ENCODE peak calls at places on chromosome 15, in nine cellular contexts. V is PC-9, D is HepG2, Z is fibroblast of lung, I is DND-41, H is endothelial cell of umbilical vein, S is astrocyte, X is mammary epithelial cell, W is GM23338. P is an unnamed sample.

GRCh38 chr15:41350057-41350717 is 17.5 kb downstream of the NUSAP1 start:
- DNase-seq in I (no peak), S (no peak), Z (no peak), D (no peak), X (no peak), V (no peak), H (no peak), W (no peak), P (no peak)

GRCh38 chr15:29034593-29035364 is 149.0 kb downstream of the APBA2 start:
- DNase-seq in D (no peak), Z (no peak), I (no peak), W (no peak), X (no peak), S (no peak), H (no peak), V (no peak), P (no peak)

GRCh38 chr15:24772709-24773373 is 97.3 kb downstream of the NPAP1 start:
- DNase-seq in V (no peak), Z (peak), X (peak), W (peak), S (peak), I (no peak), H (peak), D (peak), P (no peak)

GRCh38 chr15:75338661-75339240 is 2.9 kb downstream of the COMMD4 start:
- DNase-seq in D (no peak), H (no peak), V (no peak), W (no peak), S (no peak), I (no peak), X (no peak), Z (no peak), P (no peak)

GRCh38 chr15:74275957-74276356 is 39.8 kb downstream of the CCDC33 start:
- DNase-seq in X (no peak), V (no peak), W (peak), S (no peak), D (no peak), Z (no peak), I (peak), H (no peak), P (no peak)

GRCh38 chr15:69782155-69782658 is 315.5 kb downstream of the TLE3 start:
- DNase-seq in X (no peak), S (no peak), I (no peak), W (no peak), Z (no peak), D (no peak), H (no peak), V (no peak), P (no peak)

GRCh38 chr15:57537072-57537471 is 54.6 kb upstream of the MYZAP start:
- DNase-seq in X (no peak), I (peak), W (peak), V (no peak), Z (peak), H (peak), D (peak), S (peak), P (no peak)

GRCh38 chr15:75532413-75533250 is 46.5 kb downstream of the PTPN9 start:
- DNase-seq in W (peak), S (peak), D (peak), X (peak), Z (peak), H (peak), I (no peak), V (peak), P (no peak)

GRCh38 chr15:101180620-101181307 is 71.1 kb downstream of the CHSY1 start:
- DNase-seq in H (no peak), S (no peak), V (no peak), Z (no peak), D (no peak), X (no peak), I (no peak), W (no peak), P (no peak)

GRCh38 chr15:31328425-31328998 is 1.9 kb downstream of the KLF13 start:
- DNase-seq in D (no peak), S (peak), I (peak), H (no peak), W (no peak), V (no peak), Z (peak), X (peak), P (no peak)

GRCh38 chr15:62549345-62549970 is 384.4 kb upstream of the C2CD4B start:
- DNase-seq in I (peak), D (peak), Z (no peak), H (peak), W (peak), X (peak), V (no peak), S (no peak), P (no peak)

GRCh38 chr15:75649848-75650247 is 2.1 kb downstream of the SNX33 start:
- DNase-seq in H (no peak), I (no peak), X (no peak), W (no peak), V (no peak), Z (no peak), D (no peak), S (no peak), P (no peak)

GRCh38 chr15:101391981-101392566 is 97.0 kb upstream of the SNRPA1 start:
- DNase-seq in S (no peak), W (no peak), I (no peak), V (no peak), Z (no peak), D (no peak), H (no peak), X (no peak), P (no peak)

GRCh38 chr15:90025461-90026033 is 24.4 kb downstream of the ZNF710 start:
- DNase-seq in X (no peak), D (no peak), H (no peak), Z (no peak), W (no peak), S (no peak), V (no peak), I (no peak), P (no peak)

DNA sequence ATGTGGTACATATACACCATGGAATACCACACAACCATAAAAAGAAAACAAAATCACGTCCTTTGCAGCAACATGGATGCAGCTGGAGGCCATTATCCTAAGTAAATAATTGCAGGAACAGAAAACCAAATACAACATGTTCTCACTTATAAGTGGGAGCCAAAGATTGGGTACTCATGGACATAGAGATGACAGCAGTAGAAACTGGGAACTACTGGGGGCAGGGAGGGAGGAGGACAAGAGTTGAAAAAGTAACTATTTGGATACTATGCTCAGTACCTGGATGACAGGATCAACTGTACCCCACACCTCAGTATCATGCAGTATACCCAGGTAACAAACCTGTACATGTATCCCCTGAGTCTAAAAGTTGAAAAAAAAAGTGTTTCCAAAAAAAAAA is 23.2 kb upstream of the ATOSA start:
- DNase-seq in D (no peak), H (no peak), W (no peak), Z (no peak), V (no peak), I (no peak), X (no peak), S (no peak), P (no peak)
- H3K27ac ChIP-seq in D (no peak), H (no peak), W (no peak), Z (no peak), V (no peak), I (no peak), X (no peak), S (no peak), P (no peak)

GRCh38 chr15:45113380-45113990 is 487 bp downstream of the DUOX2 start:
- DNase-seq in S (no peak), W (no peak), X (no peak), Z (no peak), I (no peak), V (no peak), H (no peak), D (no peak), P (no peak)

GRCh38 chr15:45112592-45113379 is 1.2 kb downstream of the DUOX2 start:
- DNase-seq in W (peak), D (no peak), V (no peak), X (peak), Z (no peak), H (no peak), S (no peak), I (no peak), P (no peak)

GRCh38 chr15:45110256-45110820 is 3.6 kb downstream of the DUOX2 start:
- DNase-seq in I (no peak), H (no peak), Z (no peak), S (no peak), V (no peak), X (no peak), D (no peak), W (peak), P (no peak)

GRCh38 chr15:45111390-45112142 is 2.4 kb downstream of the DUOX2 start:
- DNase-seq in Z (no peak), X (no peak), H (no peak), S (no peak), W (peak), I (no peak), V (no peak), D (no peak), P (no peak)

DNA sequence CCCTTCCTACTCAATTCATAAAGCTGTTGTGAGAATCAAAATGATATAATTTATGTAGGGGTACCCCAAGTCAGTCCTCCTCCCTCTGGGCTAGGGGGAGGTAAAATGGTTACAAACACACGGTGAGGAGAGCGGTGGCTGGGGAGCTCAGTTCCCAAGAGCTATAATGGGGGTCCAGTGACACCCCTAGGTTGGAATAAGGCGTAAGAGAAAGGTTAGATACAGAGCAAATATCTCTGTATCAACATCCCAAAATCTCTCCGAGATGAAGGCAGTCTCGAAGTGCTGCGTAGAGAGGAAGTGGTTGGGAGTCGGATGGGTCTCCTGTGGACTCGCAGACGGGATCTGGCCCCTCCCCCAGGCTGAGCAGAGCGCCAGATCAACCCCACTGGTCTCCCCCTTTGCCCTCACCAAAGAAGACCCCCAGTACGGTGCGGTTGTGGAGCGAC is 1.8 kb downstream of the DUOX2 start:
- DNase-seq in X (no peak), I (no peak), D (no peak), Z (no peak), W (peak), H (no peak), S (no peak), V (no peak), P (no peak)
- TF ChIP-seq EZH2 in X (peak), I (no peak), D (no peak), Z (peak), W (peak), H (no peak), S (no peak), V (no peak), P (no peak)

GRCh38 chr15:38070778-38071177 is 136.3 kb downstream of the TMCO5A start:
- DNase-seq in X (no peak), I (no peak), V (no peak), Z (peak), W (no peak), S (no peak), H (no peak), D (no peak), P (no peak)

GRCh38 chr15:38068600-38068999 is 134.2 kb downstream of the TMCO5A start:
- DNase-seq in V (no peak), I (no peak), W (no peak), S (no peak), X (no peak), H (no peak), Z (peak), D (no peak), P (no peak)

GRCh38 chr15:38069506-38069905 is 135.1 kb downstream of the TMCO5A start:
- DNase-seq in V (peak), W (no peak), D (no peak), H (peak), Z (peak), S (peak), I (no peak), X (peak), P (peak)

GRCh38 chr15:38066612-38067011 is 132.2 kb downstream of the TMCO5A start:
- DNase-seq in Z (no peak), H (no peak), W (no peak), V (no peak), X (no peak), D (no peak), I (no peak), S (no peak), P (no peak)

DNA sequence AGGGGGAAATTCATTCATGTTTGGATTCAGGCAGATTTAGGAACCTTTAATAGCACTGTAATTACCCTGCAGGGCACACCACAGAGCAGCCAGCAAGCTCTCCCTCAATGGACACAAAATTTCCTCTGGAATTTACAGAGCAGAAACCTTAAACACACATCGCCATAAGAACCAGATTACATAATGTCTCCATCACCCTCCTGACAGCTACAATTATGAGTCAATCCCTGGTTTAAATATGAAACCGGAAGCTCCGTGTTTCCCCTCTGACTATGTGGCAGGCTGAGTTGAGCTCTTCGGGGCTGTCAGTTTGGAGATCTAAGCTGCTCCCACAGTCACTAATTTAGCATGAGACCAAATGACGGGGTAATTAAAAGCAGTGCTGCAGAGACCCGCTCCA is 134.6 kb downstream of the TMCO5A start:
- DNase-seq in W (no peak), H (peak), Z (peak), I (peak), D (no peak), X (peak), V (peak), S (peak), P (peak)
- H3K27ac ChIP-seq in W (no peak), H (peak), Z (peak), I (no peak), D (no peak), X (peak), V (peak), S (peak), P (peak)

GRCh38 chr15:36887214-36888017 is 212.9 kb downstream of the MEIS2 start:
- DNase-seq in Z (peak), D (no peak), V (no peak), X (no peak), W (peak), S (peak), H (no peak), I (no peak), P (no peak)
- TF ChIP-seq EZH2 in Z (peak), D (no peak), V (no peak), X (no peak), W (peak), S (peak), H (peak), I (no peak), P (no peak)

GRCh38 chr15:39432007-39432406 is 148.9 kb upstream of the THBS1 start:
- DNase-seq in Z (no peak), S (no peak), H (no peak), I (no peak), V (no peak), W (no peak), D (no peak), X (no peak), P (no peak)

GRCh38 chr15:39434126-39434525 is 146.8 kb upstream of the THBS1 start:
- DNase-seq in W (no peak), H (peak), V (no peak), S (no peak), I (no peak), Z (no peak), X (no peak), D (peak), P (no peak)

GRCh38 chr15:39432935-39433334 is 147.9 kb upstream of the THBS1 start:
- DNase-seq in I (no peak), Z (no peak), H (no peak), W (no peak), V (no peak), D (no peak), X (no peak), S (no peak), P (no peak)

GRCh38 chr15:39434751-39435238 is 146.1 kb upstream of the THBS1 start:
- DNase-seq in Z (no peak), S (no peak), V (no peak), I (no peak), D (peak), H (peak), X (no peak), W (peak), P (no peak)

DNA sequence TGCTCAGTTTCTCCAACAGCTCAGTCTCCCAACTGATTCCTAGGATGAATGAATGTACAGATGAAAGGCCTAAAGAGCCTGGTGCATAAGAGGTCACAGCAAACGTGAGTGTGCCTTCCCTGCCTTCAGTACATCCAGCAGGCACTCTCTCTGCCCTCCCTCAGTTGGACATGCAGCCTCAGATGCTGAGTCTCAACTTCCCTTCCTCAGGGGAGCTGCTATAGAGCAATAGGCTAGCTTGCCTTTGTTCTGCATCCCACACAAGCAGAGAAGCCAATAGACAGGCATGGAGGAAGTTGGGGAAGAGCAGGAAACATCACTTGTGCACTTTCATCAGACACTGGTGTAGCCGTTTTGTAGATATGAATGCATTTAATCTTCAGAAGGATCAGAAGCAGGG is 147.5 kb upstream of the THBS1 start:
- DNase-seq in W (no peak), V (no peak), I (no peak), Z (no peak), X (no peak), S (no peak), H (no peak), D (no peak), P (no peak)
- H3K27ac ChIP-seq in W (no peak), V (no peak), I (no peak), Z (no peak), X (no peak), S (no peak), H (no peak), D (no peak), P (no peak)

GRCh38 chr15:96320703-96321421 is 9.6 kb upstream of the NR2F2 start:
- DNase-seq in D (no peak), H (peak), Z (peak), I (no peak), W (no peak), X (no peak), V (no peak), S (peak), P (no peak)

GRCh38 chr15:96321422-96322391 is 8.8 kb upstream of the NR2F2 start:
- DNase-seq in Z (peak), I (no peak), X (no peak), W (peak), S (peak), V (no peak), H (peak), D (no peak), P (no peak)

GRCh38 chr15:96323250-96324162 is 7.0 kb upstream of the NR2F2 start:
- DNase-seq in I (no peak), H (peak), D (no peak), V (no peak), X (no peak), W (peak), Z (peak), S (peak), P (no peak)

GRCh38 chr15:96324192-96324895 is 6.2 kb upstream of the NR2F2 start:
- DNase-seq in V (peak), Z (peak), H (peak), I (no peak), X (no peak), D (no peak), S (peak), W (no peak), P (no peak)

GRCh38 chr15:96322401-96323249 is 7.9 kb upstream of the NR2F2 start:
- DNase-seq in Z (peak), W (peak), X (no peak), D (no peak), I (no peak), S (peak), V (no peak), H (peak), P (no peak)
- TF ChIP-seq EZH2 in Z (no peak), W (peak), X (no peak), D (no peak), I (no peak), S (peak), V (no peak), H (no peak), P (no peak)

DNA sequence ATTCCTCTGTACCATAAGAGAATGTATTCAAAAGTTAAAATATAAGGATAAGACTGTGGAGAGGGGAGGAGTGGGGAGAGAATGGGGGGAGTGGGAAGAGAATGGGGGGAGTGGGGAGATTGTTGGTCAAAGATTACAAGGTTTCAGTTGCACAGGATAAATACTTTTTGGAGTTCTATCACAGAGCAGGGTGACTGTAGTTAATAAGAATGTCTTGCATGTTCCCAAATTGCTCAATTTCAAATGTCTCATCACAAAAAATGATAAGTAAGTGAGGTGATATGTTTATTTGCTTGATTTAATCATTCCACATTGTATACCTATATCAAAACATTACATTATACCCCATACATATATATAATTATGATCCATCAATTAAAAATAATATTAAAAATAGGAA is 23.0 kb upstream of the MEF2A start:
- DNase-seq in H (no peak), I (no peak), W (no peak), S (no peak), X (no peak), D (no peak), V (peak), Z (peak), P (no peak)
- H3K27ac ChIP-seq in H (no peak), I (no peak), W (no peak), S (no peak), X (no peak), D (no peak), V (no peak), Z (no peak), P (no peak)

GRCh38 chr15:88605507-88606436 is 15.4 kb upstream of the AEN start:
- DNase-seq in Z (peak), S (no peak), V (no peak), H (peak), X (peak), D (no peak), I (peak), W (peak), P (no peak)

GRCh38 chr15:88604381-88604951 is 16.7 kb upstream of the AEN start:
- DNase-seq in Z (no peak), I (no peak), D (no peak), S (no peak), V (no peak), H (no peak), X (no peak), W (peak), P (no peak)

GRCh38 chr15:88603885-88604284 is 17.3 kb upstream of the AEN start:
- DNase-seq in S (no peak), Z (no peak), W (peak), I (no peak), V (no peak), X (no peak), H (no peak), D (no peak), P (no peak)

GRCh38 chr15:88606437-88606794 is 14.7 kb upstream of the AEN start:
- DNase-seq in S (no peak), I (no peak), V (no peak), W (peak), X (no peak), H (no peak), Z (no peak), D (no peak), P (no peak)

GRCh38 chr15:88604972-88605506 is 16.1 kb upstream of the AEN start:
- DNase-seq in W (peak), X (no peak), S (no peak), V (no peak), H (no peak), I (no peak), Z (no peak), D (no peak), P (no peak)
- TF ChIP-seq EZH2 in W (no peak), X (no peak), S (no peak), V (no peak), H (no peak), I (no peak), Z (no peak), D (no peak), P (no peak)

P was measured in SK-N-MC.